ENCODE peak calls at places on chromosomes 2 and 18, in five cellular contexts. L, Y, D, W and S are unnamed samples. For H3K27me3 and H3K4me1, the result is how much of the 10 kb centered on the place peaks cover.

GRCh38 chr2:15435474-15435873 is 125.7 kb downstream of the NBAS start:
- DNase-seq in L (no peak), W (no peak), Y (no peak), D (no peak), S (no peak)

GRCh38 chr18:12302391-12303147 is 5.5 kb upstream of the TUBB6 start:
- DNase-seq in D (no peak), Y (no peak), L (no peak), W (no peak), S (no peak)

GRCh38 chr2:119252186-119253113 is 28.8 kb downstream of the STEAP3 start:
- DNase-seq in W (no peak), L (no peak), D (no peak), Y (peak), S (no peak)

GRCh38 chr2:106109675-106110074 is 84.4 kb downstream of the UXS1 start:
- DNase-seq in D (no peak), Y (no peak), W (no peak), L (no peak), S (no peak)

GRCh38 chr2:218755567-218756404 is 26.2 kb upstream of the CYP27A1 start:
- DNase-seq in W (no peak), D (no peak), L (no peak), Y (no peak), S (no peak)

GRCh38 chr2:85485815-85486214 is 53.2 kb upstream of the MAT2A start:
- DNase-seq in L (no peak), D (no peak), W (no peak), Y (no peak), S (no peak)

GRCh38 chr2:165469417-165469816 is at the start of gene CSRNP3:
- DNase-seq in D (no peak), W (no peak), L (no peak), Y (no peak), S (peak)

GRCh38 chr18:47736376-47737140 is 193.9 kb downstream of the SMAD2 start:
- DNase-seq in D (no peak), L (no peak), W (no peak), Y (peak), S (no peak)

GRCh38 chr2:43133708-43134570 is 92.5 kb downstream of the ZFP36L2 start:
- DNase-seq in L (peak), D (no peak), W (peak), Y (no peak), S (no peak)

GRCh38 chr2:54522624-54523281 is 66.6 kb downstream of the SPTBN1 start:
- DNase-seq in W (peak), Y (no peak), D (no peak), L (peak), S (peak)

GRCh38 chr2:55200416-55200815 is 31.7 kb downstream of the CLHC1 start:
- DNase-seq in Y (no peak), L (no peak), W (no peak), D (no peak), S (no peak)

GRCh38 chr2:46657042-46657504 is 177.7 kb downstream of the TMEM247 start:
- DNase-seq in Y (no peak), W (no peak), L (no peak), D (no peak), S (peak)

GRCh38 chr2:229715895-229716507 is 1.6 kb upstream of the DNER start:
- DNase-seq in Y (no peak), D (no peak), L (no peak), W (no peak), S (no peak)

GRCh38 chr2:68151037-68151436 is 6.7 kb upstream of the PNO1 start:
- DNase-seq in L (no peak), D (no peak), W (no peak), Y (no peak), S (no peak)

GRCh38 chr18:68233043-68233442 is 481.9 kb downstream of the TMX3 start:
- DNase-seq in D (no peak), Y (no peak), L (no peak), W (no peak), S (no peak)

GRCh38 chr2:188159484-188159883 is 132.2 kb upstream of the GULP1 start:
- DNase-seq in D (no peak), L (no peak), Y (no peak), W (no peak), S (no peak)

GRCh38 chr18:8643479-8643878 is 34.2 kb downstream of the RAB12 start:
- DNase-seq in W (no peak), L (no peak), D (no peak), Y (no peak), S (no peak)

GRCh38 chr2:240965905-240966456 is 32.4 kb upstream of the SNED1 start:
- DNase-seq in D (no peak), W (no peak), L (no peak), Y (peak), S (no peak)

DNA sequence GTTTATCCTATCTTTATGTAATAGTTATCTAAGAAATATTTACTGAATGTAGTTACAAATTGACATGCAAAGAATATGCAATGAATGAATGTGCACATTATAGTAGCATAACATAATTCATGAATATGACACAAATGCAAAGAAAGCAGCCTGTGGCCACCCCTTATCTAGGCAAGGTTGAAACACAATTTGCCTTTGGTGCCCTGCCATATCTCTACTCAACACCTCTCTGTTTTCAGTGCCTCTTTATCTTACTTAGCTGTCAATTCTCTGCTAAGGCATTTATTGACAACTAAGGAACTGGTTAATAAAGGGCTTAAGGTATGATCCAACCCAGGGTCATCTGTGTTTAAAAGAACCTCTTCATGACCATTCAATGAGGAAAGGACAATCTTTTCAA is 18.9 kb downstream of the REV1 start:
- DNase-seq in L (no peak), W (no peak), D (no peak), Y (no peak), S (no peak)
- H3K27ac ChIP-seq in L (no peak), W (no peak), D (no peak), Y (no peak), S (no peak)

GRCh38 chr18:3869848-3870247 is 419.9 kb downstream of the TGIF1 start:
- DNase-seq in L (no peak), W (no peak), Y (no peak), D (no peak), S (peak)

GRCh38 chr18:3867768-3868445 is 417.9 kb downstream of the TGIF1 start:
- DNase-seq in Y (no peak), L (no peak), D (no peak), W (no peak), S (no peak)

GRCh38 chr18:3863593-3863992 is 413.6 kb downstream of the TGIF1 start:
- DNase-seq in Y (no peak), L (no peak), D (no peak), W (no peak), S (no peak)

GRCh38 chr18:3864669-3865298 is 414.8 kb downstream of the TGIF1 start:
- DNase-seq in D (no peak), Y (no peak), L (no peak), W (no peak), S (no peak)

DNA sequence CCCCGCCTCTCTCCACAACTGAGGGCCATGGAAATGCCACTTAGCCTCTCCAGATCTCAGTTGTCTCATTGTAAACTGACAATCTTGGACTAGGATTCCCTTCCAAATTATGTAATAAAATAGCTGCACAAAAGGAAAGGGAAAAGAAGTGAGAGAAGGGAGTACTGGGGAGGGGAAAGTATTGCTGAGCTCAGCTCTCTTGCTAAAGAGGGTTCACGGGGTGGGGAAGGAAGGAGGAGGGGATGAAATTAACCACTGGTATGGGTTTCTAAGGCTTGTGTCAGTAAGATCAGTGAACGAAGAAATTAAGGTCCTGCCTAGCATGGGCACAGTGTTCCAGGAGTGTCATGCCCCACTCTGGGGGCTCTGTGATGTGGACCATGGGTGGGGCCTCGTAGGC is 417.3 kb downstream of the TGIF1 start:
- DNase-seq in W (no peak), D (no peak), L (no peak), Y (no peak), S (no peak)
- H3K27me3 ChIP-seq in W (under half), D (under half), L (under half), Y (under half), S (under half)

DNA sequence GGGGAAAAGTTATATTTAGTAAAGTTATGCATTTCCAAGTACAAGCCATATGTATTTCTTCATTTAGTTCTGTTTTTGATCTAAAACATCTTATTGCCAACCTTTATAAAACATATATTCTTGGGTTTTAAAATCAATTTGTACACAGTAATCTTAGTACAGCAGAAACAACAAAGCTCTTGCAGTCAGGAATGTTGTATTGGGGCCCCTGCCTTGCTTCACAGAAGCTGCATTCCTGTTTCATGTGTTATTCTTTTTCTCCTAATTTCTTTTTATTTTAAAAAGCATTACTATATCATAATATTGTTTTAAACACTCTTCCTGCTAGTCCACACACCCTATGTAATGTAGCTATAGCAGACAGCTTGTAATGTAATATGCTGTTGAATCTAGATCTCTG is 23.9 kb downstream of the SERPINB7 start:
- DNase-seq in Y (no peak), D (no peak), W (no peak), L (no peak), S (no peak)
- H3K4me1 ChIP-seq in Y (under half), D (under half), W (under half), L (under half), S (under half)

GRCh38 chr2:11583840-11584529 is 50.1 kb downstream of the GREB1 start:
- DNase-seq in D (peak), W (peak), L (peak), Y (peak), S (no peak)
- H3K27ac ChIP-seq in D (no peak), W (no peak), L (no peak), Y (peak), S (no peak)

GRCh38 chr18:25349131-25349925 is 2.6 kb downstream of the ZNF521 start:
- DNase-seq in Y (no peak), D (peak), L (no peak), W (peak), S (no peak)
- H3K27me3 ChIP-seq in Y (half or more), D (under half), L (under half), W (under half), S (under half)

GRCh38 chr2:200318940-200319435 is 12.5 kb downstream of the SPATS2L start:
- DNase-seq in Y (no peak), W (no peak), D (no peak), L (no peak), S (no peak)

GRCh38 chr2:200319587-200320337 is 13.3 kb downstream of the SPATS2L start:
- DNase-seq in D (no peak), L (no peak), W (no peak), Y (no peak), S (no peak)

GRCh38 chr2:200314976-200315567 is 8.6 kb downstream of the SPATS2L start:
- DNase-seq in W (no peak), D (no peak), L (no peak), Y (no peak), S (no peak)

GRCh38 chr2:200320344-200320743 is 13.9 kb downstream of the SPATS2L start:
- DNase-seq in L (no peak), D (no peak), W (no peak), Y (no peak), S (no peak)

GRCh38 chr2:200317975-200318374 is 11.5 kb downstream of the SPATS2L start:
- DNase-seq in D (no peak), W (no peak), L (no peak), Y (no peak), S (no peak)
- H3K4me1 ChIP-seq in D (under half), W (under half), L (under half), Y (half or more), S (under half)

GRCh38 chr2:3282056-3282998 is 95.3 kb downstream of the EIPR1 start:
- DNase-seq in Y (no peak), L (no peak), D (no peak), W (no peak), S (no peak)
- H3K27ac ChIP-seq in Y (no peak), L (no peak), D (peak), W (no peak), S (no peak)

GRCh38 chr2:120344214-120344990 is 1.5 kb upstream of the INHBB start:
- DNase-seq in W (no peak), Y (no peak), L (peak), D (peak), S (no peak)
- H3K27me3 ChIP-seq in W (under half), Y (under half), L (under half), D (under half), S (half or more)